ENCODE peak calls at places on chromosomes 1 and 21, in five cellular contexts. J is ovary, D is PC-9, X is GM12878, O is lower lobe of right lung. R is an unnamed sample.
A peak's percentile ranks its signal among the peaks of the same experiment; 100 is the strongest.

GRCh38 chr1:94597701-94598100 is 56.1 kb upstream of the F3 start:
- DNase-seq in J (no peak), D (peak; percentile 91), X (no peak), O (no peak), R (no peak)

GRCh38 chr1:94723899-94724298 is 96.3 kb upstream of the SLC44A3 start:
- DNase-seq in J (no peak), D (no peak), X (no peak), O (no peak), R (no peak)

GRCh38 chr1:16249838-16250241 is 12.9 kb upstream of the CPLANE2 start:
- DNase-seq in J (peak; percentile 52), D (no peak), X (no peak), O (no peak), R (no peak)

GRCh38 chr1:242605521-242605920 is 81.0 kb upstream of the PLD5 start:
- DNase-seq in J (no peak), D (no peak), X (no peak), O (no peak), R (no peak)

GRCh38 chr1:16727190-16728111 is 12.9 kb upstream of the RNU1-4 start:
- DNase-seq in J (peak; percentile 52), D (peak; percentile 71), X (peak; percentile 42), O (no peak), R (peak; percentile 24)

GRCh38 chr1:62509028-62509427 is 72.2 kb downstream of the USP1 start:
- DNase-seq in J (no peak), D (no peak), X (no peak), O (no peak), R (no peak)

GRCh38 chr1:32953495-32953894 is 11.1 kb downstream of the RNF19B start:
- DNase-seq in J (no peak), D (peak; percentile 79), X (no peak), O (no peak), R (no peak)

GRCh38 chr1:230157409-230158390 is 90.7 kb downstream of the GALNT2 start:
- DNase-seq in J (no peak), D (no peak), X (no peak), O (no peak), R (no peak)

GRCh38 chr1:201329286-201329685 is 46.0 kb downstream of the PKP1 start:
- DNase-seq in J (no peak), D (no peak), X (no peak), O (peak; percentile 34), R (no peak)

GRCh38 chr1:95309031-95309459 is 75.0 kb downstream of the RWDD3 start:
- DNase-seq in J (no peak), D (peak; percentile 49), X (no peak), O (no peak), R (no peak)

GRCh38 chr1:117171900-117172501 is 38.7 kb downstream of the VTCN1 start:
- DNase-seq in J (no peak), D (no peak), X (no peak), O (peak; percentile 57), R (peak; percentile 10)

GRCh38 chr1:238484121-238484520 is 593.4 kb upstream of the ZP4 start:
- DNase-seq in J (no peak), D (no peak), X (no peak), O (no peak), R (no peak)

GRCh38 chr1:231808990-231809389 is 182.4 kb downstream of the DISC1 start:
- DNase-seq in J (no peak), D (no peak), X (no peak), O (no peak), R (no peak)

DNA sequence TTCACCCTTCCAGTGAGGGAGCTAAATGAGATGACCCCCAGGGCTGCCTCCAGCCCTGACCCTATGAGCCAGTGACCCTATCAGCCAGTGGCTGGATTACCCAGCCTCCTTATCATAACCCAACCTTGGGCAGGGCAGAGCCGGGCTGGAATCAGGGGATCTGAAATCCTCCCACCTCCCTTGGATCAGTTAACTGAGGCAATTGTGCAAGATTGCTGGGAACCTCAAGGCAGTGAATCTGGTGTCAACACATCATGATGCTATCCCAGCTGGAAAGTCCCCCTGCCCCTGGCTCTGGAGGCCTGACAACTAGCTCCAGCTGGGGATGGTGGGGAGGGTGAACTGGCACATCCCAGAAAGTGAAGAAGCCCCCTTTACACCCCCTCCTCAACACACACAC is 6.4 kb upstream of the TSPAN1 start:
- DNase-seq in J (no peak), D (no peak), X (no peak), O (no peak), R (no peak)
- H3K4me1 ChIP-seq in J (no peaks in the 10 kb centered on the region), D (peaks cover 50% of the 10 kb centered on the region), X (peaks cover 17% of the 10 kb centered on the region), O (peaks cover 72% of the 10 kb centered on the region), R (peaks cover 71% of the 10 kb centered on the region)

GRCh38 chr1:176996455-176997090 is 167.9 kb downstream of the ASTN1 start:
- DNase-seq in J (no peak), D (no peak), X (no peak), O (no peak), R (no peak)
- H3K4me3 ChIP-seq in J (no peak overlapping the region), D (no peak overlapping the region), X (no peak overlapping the region), O (no peak overlapping the region), R (no peak overlapping the region)

GRCh38 chr1:4654764-4655673 is 610 bp downstream of the AJAP1 start:
- DNase-seq in J (peak; percentile 51), D (no peak), X (no peak), O (no peak), R (no peak)

GRCh38 chr1:4657244-4657789 is 2.9 kb downstream of the AJAP1 start:
- DNase-seq in J (no peak), D (no peak), X (no peak), O (no peak), R (no peak)

GRCh38 chr1:4656533-4657140 is 2.2 kb downstream of the AJAP1 start:
- DNase-seq in J (peak; percentile 47), D (no peak), X (no peak), O (no peak), R (no peak)

GRCh38 chr1:4653796-4654715 is at the start of gene AJAP1:
- DNase-seq in J (peak; percentile 69), D (no peak), X (no peak), O (no peak), R (no peak)

DNA sequence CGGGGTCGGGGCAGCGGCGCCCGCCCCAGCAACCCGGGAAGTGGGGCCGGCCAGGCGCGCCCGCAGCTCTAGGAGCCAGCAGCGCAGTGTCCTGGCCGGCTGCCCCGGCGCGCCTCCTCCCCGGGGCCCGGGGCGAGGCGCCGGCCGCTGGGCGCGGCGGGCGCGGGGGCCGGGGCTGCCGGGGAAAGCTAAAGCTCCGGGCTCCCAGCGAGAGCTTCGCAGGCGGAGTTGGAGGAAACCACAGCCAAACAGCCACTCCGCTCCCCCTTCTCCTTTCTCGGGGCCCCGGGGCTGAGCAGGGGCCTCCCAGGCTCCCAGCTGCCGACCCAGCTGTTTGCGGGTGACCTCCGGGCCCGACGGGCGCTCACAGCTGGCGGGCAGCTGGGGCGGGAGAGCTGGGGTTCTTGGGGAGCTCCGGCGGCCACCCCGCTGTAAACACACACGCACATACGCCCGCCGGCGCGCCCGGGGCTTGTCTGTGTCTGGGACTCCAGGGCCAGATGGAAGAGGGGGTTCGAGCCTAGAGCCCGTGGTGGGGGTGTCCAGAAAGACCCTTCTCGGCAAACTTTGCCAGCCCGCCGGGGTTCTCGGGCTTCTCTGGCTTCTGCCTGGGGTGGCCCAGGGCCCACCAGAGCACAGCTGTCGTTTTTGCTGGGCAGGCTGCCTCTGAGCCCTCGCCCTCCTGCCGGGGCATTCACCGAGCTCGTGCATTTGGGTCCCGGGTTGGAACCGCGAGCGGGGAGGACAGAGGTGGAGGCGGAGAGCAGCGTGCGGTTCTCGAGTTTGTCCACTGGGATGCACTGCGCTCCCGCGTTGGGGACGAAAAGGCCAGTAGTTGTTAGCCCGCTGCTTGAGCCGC is 1.5 kb downstream of the AJAP1 start:
- DNase-seq in J (peak; percentile 88), D (no peak), X (no peak), O (no peak), R (peak; percentile 52)
- TF ChIP-seq CTCF in J (peak; percentile 89), D (no peak), X (peak; percentile 29), O (peak; percentile 46), R (peak; percentile 66)

GRCh38 chr21:42674351-42674940 is 21.0 kb downstream of the PDE9A start:
- DNase-seq in J (peak; percentile 85), D (no peak), X (no peak), O (no peak), R (peak; percentile 72)
- H3K4me1 ChIP-seq in J (peaks cover 3% of the 10 kb centered on the region), D (peaks cover 9% of the 10 kb centered on the region), X (no peaks in the 10 kb centered on the region), O (peaks cover 6% of the 10 kb centered on the region), R (peaks cover 36% of the 10 kb centered on the region)

DNA sequence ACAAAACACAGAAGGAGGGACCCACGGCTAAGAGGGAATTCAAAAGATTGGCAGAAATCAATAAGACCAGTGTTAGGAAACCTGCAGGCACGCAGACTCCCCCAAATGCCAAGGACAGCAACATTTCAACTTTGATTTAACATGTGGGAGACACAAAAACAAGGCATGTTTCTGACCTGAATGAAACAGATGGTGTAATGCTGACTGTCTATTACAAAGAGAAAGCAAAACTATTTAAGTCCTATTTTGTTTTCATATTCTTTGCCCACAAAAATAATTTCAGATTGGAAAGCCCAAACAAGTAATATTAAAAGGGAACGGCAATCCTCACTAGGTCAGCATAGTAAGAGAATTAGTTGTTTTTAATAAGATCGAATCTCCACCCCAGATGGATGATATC is 107.9 kb downstream of the S1PR1 start:
- DNase-seq in J (no peak), D (no peak), X (no peak), O (no peak), R (no peak)
- H3K4me3 ChIP-seq in J (no peak overlapping the region), D (no peak overlapping the region), X (no peak overlapping the region), O (no peak overlapping the region), R (no peak overlapping the region)

GRCh38 chr1:54945393-54945936 is 35.0 kb upstream of the TMEM61 start:
- DNase-seq in J (no peak), D (peak; percentile 71), X (no peak), O (peak; percentile 49), R (no peak)
- TF ChIP-seq CTCF in J (no peak), D (peak; percentile 40), X (no peak), O (no peak), R (no peak)

DNA sequence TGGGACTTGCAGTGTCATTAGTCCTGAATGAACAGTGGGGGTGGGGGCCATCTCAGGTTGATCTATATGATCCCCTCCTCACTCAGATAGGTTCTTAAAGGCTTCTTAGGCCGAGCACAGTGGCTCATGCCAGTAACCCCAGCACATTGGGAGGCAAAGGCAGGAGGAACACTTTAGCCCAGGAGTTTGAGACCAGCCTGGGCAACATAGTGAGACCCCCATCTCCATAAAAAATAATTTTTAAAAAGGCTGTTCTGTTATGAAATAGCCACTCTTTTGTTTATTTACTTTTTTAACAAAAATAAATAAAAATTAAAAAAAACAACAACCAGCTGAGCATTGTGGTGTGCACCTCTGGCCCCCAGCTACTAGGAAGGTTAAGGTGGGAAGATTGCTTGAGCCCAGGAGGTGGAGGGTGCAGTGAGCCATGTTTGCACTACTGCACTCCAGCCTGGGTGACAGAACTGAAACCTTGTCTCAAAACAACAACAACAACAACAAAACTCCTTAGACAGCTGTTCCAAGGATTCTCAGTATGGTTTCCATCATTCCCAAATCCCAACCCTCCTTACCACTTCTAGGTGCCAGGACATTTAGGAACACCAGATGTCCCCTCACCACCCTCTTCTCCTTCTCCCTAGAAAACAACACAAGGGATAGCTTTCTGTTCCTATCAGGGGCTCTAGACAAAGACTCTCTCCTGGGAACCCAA is 2.0 kb upstream of the TRAPPC3 start:
- DNase-seq in J (no peak), D (no peak), X (no peak), O (no peak), R (no peak)
- H3K4me1 ChIP-seq in J (peaks cover 6% of the 10 kb centered on the region), D (peaks cover 42% of the 10 kb centered on the region), X (peaks cover 31% of the 10 kb centered on the region), O (peaks cover 66% of the 10 kb centered on the region), R (peaks cover 71% of the 10 kb centered on the region)